ENCODE peak calls at places on chromosomes 3 and 15, in ten cellular contexts. A, X, B, D, J, C, G, L, P and H are unnamed samples.

GRCh38 chr15:89051875-89052274 is 36.4 kb upstream of the ABHD2 start:
- DNase-seq in A (no peak), X (peak), B (no peak), D (no peak), J (no peak), C (no peak), G (no peak), L (no peak), P (no peak), H (no peak)

GRCh38 chr15:65226221-65226620 is 14.9 kb upstream of the CILP start:
- DNase-seq in A (no peak), X (no peak), B (no peak), D (no peak), J (no peak), C (no peak), G (no peak), L (no peak), P (no peak), H (no peak)

GRCh38 chr15:99721104-99721778 is 12.0 kb downstream of the LYSMD4 start:
- DNase-seq in A (no peak), X (no peak), B (no peak), D (no peak), J (no peak), C (peak), G (no peak), L (no peak), P (no peak), H (no peak)

GRCh38 chr3:123025642-123026521 is 1.7 kb downstream of the SEMA5B start:
- DNase-seq in A (peak), X (no peak), B (no peak), D (no peak), J (no peak), C (peak), G (no peak), L (no peak), P (no peak), H (no peak)

GRCh38 chr3:42712716-42713372 is 10.2 kb upstream of the HHATL start:
- DNase-seq in A (no peak), X (no peak), B (no peak), D (no peak), J (no peak), C (no peak), G (no peak), L (no peak), P (no peak), H (no peak)

GRCh38 chr3:109224333-109224732 is 87.8 kb downstream of the C3orf85 start:
- DNase-seq in A (peak), X (no peak), B (no peak), D (no peak), J (no peak), C (no peak), G (no peak), L (no peak), P (no peak), H (no peak)

GRCh38 chr3:99678926-99679325 is 40.5 kb downstream of the COL8A1 start:
- DNase-seq in A (no peak), X (no peak), B (no peak), D (no peak), J (no peak), C (no peak), G (no peak), L (no peak), P (no peak), H (no peak)

GRCh38 chr15:69629631-69630161 is 177.1 kb downstream of the RPLP1 start:
- DNase-seq in A (no peak), X (no peak), B (no peak), D (no peak), J (no peak), C (no peak), G (no peak), L (no peak), P (no peak), H (no peak)

GRCh38 chr3:133943639-133944131 is 48.0 kb upstream of the RAB6B start:
- DNase-seq in A (no peak), X (peak), B (no peak), D (no peak), J (no peak), C (no peak), G (no peak), L (no peak), P (peak), H (no peak)